ENCODE peak calls at places on chromosomes 6 and 20, in ten cellular contexts. One of them, this sample, is unnamed.

GRCh38 chr6:64335195-64335594 is 699.6 kb downstream of the PHF3 start:
- DNase-seq in mucosa of descending colon: no peak
- DNase-seq in pancreas: no peak
- DNase-seq in tibial nerve: no peak
- DNase-seq in left ventricle myocardium inferior: no peak
- DNase-seq in GM12865: no peak
- DNase-seq in psoas muscle: no peak
- DNase-seq in IMR-90: no peak
- DNase-seq in DND-41: no peak
- DNase-seq in fibroblast of the aortic adventitia: no peak
- DNase-seq in this sample: no peak

GRCh38 chr20:59141818-59142581 is 21.6 kb upstream of the ZNF831 start:
- DNase-seq in tibial nerve: no peak
- DNase-seq in left ventricle myocardium inferior: no peak
- DNase-seq in IMR-90: peak
- DNase-seq in pancreas: no peak
- DNase-seq in mucosa of descending colon: no peak
- DNase-seq in GM12865: no peak
- DNase-seq in fibroblast of the aortic adventitia: no peak
- DNase-seq in psoas muscle: no peak
- DNase-seq in DND-41: peak
- DNase-seq in this sample: no peak

GRCh38 chr20:51647674-51648570 is 105.4 kb upstream of the NFATC2 start:
- DNase-seq in pancreas: no peak
- DNase-seq in DND-41: no peak
- DNase-seq in GM12865: no peak
- DNase-seq in IMR-90: no peak
- DNase-seq in fibroblast of the aortic adventitia: no peak
- DNase-seq in tibial nerve: no peak
- DNase-seq in left ventricle myocardium inferior: no peak
- DNase-seq in mucosa of descending colon: no peak
- DNase-seq in psoas muscle: no peak
- DNase-seq in this sample: no peak

GRCh38 chr6:15901141-15902115 is 227.5 kb upstream of the MYLIP start:
- DNase-seq in mucosa of descending colon: no peak
- DNase-seq in pancreas: no peak
- DNase-seq in tibial nerve: no peak
- DNase-seq in psoas muscle: no peak
- DNase-seq in GM12865: peak
- DNase-seq in DND-41: no peak
- DNase-seq in IMR-90: no peak
- DNase-seq in fibroblast of the aortic adventitia: no peak
- DNase-seq in left ventricle myocardium inferior: no peak
- DNase-seq in this sample: peak

GRCh38 chr6:45483021-45483420 is 105.3 kb upstream of the SUPT3H start:
- DNase-seq in left ventricle myocardium inferior: no peak
- DNase-seq in mucosa of descending colon: no peak
- DNase-seq in tibial nerve: no peak
- DNase-seq in psoas muscle: no peak
- DNase-seq in fibroblast of the aortic adventitia: peak
- DNase-seq in pancreas: no peak
- DNase-seq in GM12865: no peak
- DNase-seq in IMR-90: peak
- DNase-seq in DND-41: no peak
- DNase-seq in this sample: no peak

GRCh38 chr6:157659536-157660271 is 163.3 kb upstream of the SNX9 start:
- DNase-seq in left ventricle myocardium inferior: no peak
- DNase-seq in fibroblast of the aortic adventitia: no peak
- DNase-seq in tibial nerve: no peak
- DNase-seq in IMR-90: no peak
- DNase-seq in DND-41: no peak
- DNase-seq in GM12865: no peak
- DNase-seq in pancreas: no peak
- DNase-seq in psoas muscle: no peak
- DNase-seq in mucosa of descending colon: no peak
- DNase-seq in this sample: no peak

GRCh38 chr20:19308151-19308550 is 95.7 kb downstream of the SLC24A3 start:
- DNase-seq in GM12865: no peak
- DNase-seq in fibroblast of the aortic adventitia: no peak
- DNase-seq in mucosa of descending colon: no peak
- DNase-seq in pancreas: no peak
- DNase-seq in psoas muscle: no peak
- DNase-seq in left ventricle myocardium inferior: no peak
- DNase-seq in IMR-90: no peak
- DNase-seq in DND-41: no peak
- DNase-seq in tibial nerve: no peak
- DNase-seq in this sample: no peak

GRCh38 chr6:30873137-30873640 is 11.1 kb upstream of the DDR1 start:
- DNase-seq in psoas muscle: no peak
- DNase-seq in mucosa of descending colon: no peak
- DNase-seq in IMR-90: no peak
- DNase-seq in left ventricle myocardium inferior: no peak
- DNase-seq in fibroblast of the aortic adventitia: no peak
- DNase-seq in pancreas: no peak
- DNase-seq in DND-41: no peak
- DNase-seq in GM12865: no peak
- DNase-seq in tibial nerve: no peak
- DNase-seq in this sample: no peak

GRCh38 chr20:1664911-1665310 is 7.3 kb upstream of the SIRPG start:
- DNase-seq in GM12865: peak
- DNase-seq in pancreas: no peak
- DNase-seq in DND-41: peak
- DNase-seq in tibial nerve: no peak
- DNase-seq in IMR-90: no peak
- DNase-seq in left ventricle myocardium inferior: no peak
- DNase-seq in mucosa of descending colon: no peak
- DNase-seq in fibroblast of the aortic adventitia: no peak
- DNase-seq in psoas muscle: no peak
- DNase-seq in this sample: peak

GRCh38 chr6:122692175-122692598 is 82.0 kb downstream of the PKIB start:
- DNase-seq in IMR-90: peak
- DNase-seq in pancreas: no peak
- DNase-seq in tibial nerve: no peak
- DNase-seq in left ventricle myocardium inferior: no peak
- DNase-seq in DND-41: no peak
- DNase-seq in psoas muscle: no peak
- DNase-seq in GM12865: no peak
- DNase-seq in fibroblast of the aortic adventitia: peak
- DNase-seq in mucosa of descending colon: no peak
- DNase-seq in this sample: no peak

GRCh38 chr20:58719971-58720371 is 27.4 kb downstream of the NPEPL1 start:
- DNase-seq in tibial nerve: no peak
- DNase-seq in DND-41: no peak
- DNase-seq in left ventricle myocardium inferior: no peak
- DNase-seq in pancreas: peak
- DNase-seq in mucosa of descending colon: no peak
- DNase-seq in GM12865: no peak
- DNase-seq in IMR-90: no peak
- DNase-seq in psoas muscle: peak
- DNase-seq in fibroblast of the aortic adventitia: no peak
- DNase-seq in this sample: no peak

DNA sequence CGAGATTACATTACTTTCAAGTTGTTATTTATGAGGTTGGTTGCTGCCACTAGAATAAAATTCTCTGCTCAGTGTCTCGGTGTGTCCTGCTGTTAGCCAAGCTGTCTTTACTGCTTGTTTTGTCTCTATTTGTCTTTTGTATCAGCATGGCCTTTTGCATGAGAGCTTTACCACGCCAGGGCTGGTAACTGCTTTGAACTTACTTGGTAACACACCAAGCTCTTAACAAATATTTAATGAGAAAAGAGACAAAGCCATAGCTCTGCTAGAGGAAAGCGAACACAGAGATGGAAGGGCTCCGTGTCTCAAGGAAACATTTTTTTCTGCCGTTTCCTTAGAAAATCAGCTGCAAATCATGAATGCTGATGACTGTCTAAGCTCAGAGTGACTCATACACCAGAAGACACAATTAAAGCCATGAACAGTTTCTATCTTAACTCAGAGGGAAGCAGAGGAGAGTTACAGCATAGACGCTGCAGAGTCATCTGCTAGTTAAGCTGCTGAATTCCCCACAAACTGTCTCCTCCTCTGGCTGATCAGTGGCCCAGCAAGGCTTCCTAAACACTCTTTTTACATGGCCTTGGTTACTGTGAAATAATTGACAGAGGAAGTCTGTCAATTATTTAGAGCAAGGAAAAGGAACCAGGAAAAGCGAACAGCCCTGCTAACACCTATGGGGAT is 44.8 kb downstream of the AGPAT4 start:
- DNase-seq in GM12865: peak
- DNase-seq in psoas muscle: no peak
- DNase-seq in mucosa of descending colon: no peak
- DNase-seq in IMR-90: peak
- DNase-seq in fibroblast of the aortic adventitia: peak
- DNase-seq in tibial nerve: no peak
- DNase-seq in DND-41: no peak
- DNase-seq in pancreas: no peak
- DNase-seq in left ventricle myocardium inferior: no peak
- DNase-seq in this sample: peak
- TF ChIP-seq CTCF in GM12865: no peak
- TF ChIP-seq CTCF in psoas muscle: no peak
- TF ChIP-seq CTCF in mucosa of descending colon: no peak
- TF ChIP-seq CTCF in IMR-90: no peak
- TF ChIP-seq CTCF in fibroblast of the aortic adventitia: peak
- TF ChIP-seq CTCF in tibial nerve: no peak
- TF ChIP-seq CTCF in DND-41: no peak
- TF ChIP-seq CTCF in pancreas: no peak
- TF ChIP-seq CTCF in left ventricle myocardium inferior: no peak
- TF ChIP-seq CTCF in this sample: no peak

GRCh38 chr6:147772724-147773123 is 264.2 kb downstream of the SAMD5 start:
- DNase-seq in left ventricle myocardium inferior: no peak
- DNase-seq in fibroblast of the aortic adventitia: no peak
- DNase-seq in IMR-90: no peak
- DNase-seq in tibial nerve: no peak
- DNase-seq in GM12865: no peak
- DNase-seq in DND-41: no peak
- DNase-seq in pancreas: no peak
- DNase-seq in mucosa of descending colon: no peak
- DNase-seq in psoas muscle: no peak
- DNase-seq in this sample: no peak

GRCh38 chr6:147776631-147777030 is 268.1 kb downstream of the SAMD5 start:
- DNase-seq in mucosa of descending colon: no peak
- DNase-seq in pancreas: no peak
- DNase-seq in fibroblast of the aortic adventitia: no peak
- DNase-seq in left ventricle myocardium inferior: no peak
- DNase-seq in psoas muscle: no peak
- DNase-seq in GM12865: no peak
- DNase-seq in IMR-90: no peak
- DNase-seq in tibial nerve: no peak
- DNase-seq in DND-41: no peak
- DNase-seq in this sample: no peak

GRCh38 chr6:147779624-147780023 is 271.1 kb downstream of the SAMD5 start:
- DNase-seq in psoas muscle: no peak
- DNase-seq in mucosa of descending colon: no peak
- DNase-seq in IMR-90: no peak
- DNase-seq in DND-41: no peak
- DNase-seq in tibial nerve: no peak
- DNase-seq in fibroblast of the aortic adventitia: no peak
- DNase-seq in left ventricle myocardium inferior: no peak
- DNase-seq in pancreas: no peak
- DNase-seq in GM12865: no peak
- DNase-seq in this sample: no peak

GRCh38 chr6:147770221-147770620 is 261.7 kb downstream of the SAMD5 start:
- DNase-seq in pancreas: no peak
- DNase-seq in GM12865: no peak
- DNase-seq in DND-41: no peak
- DNase-seq in left ventricle myocardium inferior: no peak
- DNase-seq in psoas muscle: no peak
- DNase-seq in tibial nerve: no peak
- DNase-seq in IMR-90: no peak
- DNase-seq in fibroblast of the aortic adventitia: no peak
- DNase-seq in mucosa of descending colon: no peak
- DNase-seq in this sample: no peak

DNA sequence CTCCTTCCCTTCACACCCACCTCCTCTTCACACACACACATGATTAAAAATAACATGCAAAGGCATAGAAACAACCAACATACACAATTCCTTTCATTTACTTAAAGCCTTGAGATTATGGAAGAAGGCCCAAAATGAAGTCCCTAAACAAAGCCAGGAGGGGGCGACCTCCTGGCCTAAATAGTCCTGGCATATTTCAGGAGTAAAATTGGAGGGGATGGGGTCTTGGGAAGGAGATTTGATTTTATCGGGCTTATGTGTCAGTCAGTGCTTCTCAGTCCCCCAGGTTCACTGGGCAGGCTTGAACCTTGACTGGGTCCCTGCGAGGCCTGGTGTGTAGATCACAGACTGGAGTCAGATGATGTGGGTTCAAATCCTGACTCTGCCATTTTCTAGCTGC is 266.4 kb downstream of the SAMD5 start:
- DNase-seq in GM12865: no peak
- DNase-seq in fibroblast of the aortic adventitia: no peak
- DNase-seq in tibial nerve: no peak
- DNase-seq in mucosa of descending colon: no peak
- DNase-seq in DND-41: no peak
- DNase-seq in left ventricle myocardium inferior: no peak
- DNase-seq in pancreas: no peak
- DNase-seq in psoas muscle: no peak
- DNase-seq in IMR-90: no peak
- DNase-seq in this sample: no peak
- TF ChIP-seq CTCF in GM12865: peak
- TF ChIP-seq CTCF in fibroblast of the aortic adventitia: no peak
- TF ChIP-seq CTCF in tibial nerve: no peak
- TF ChIP-seq CTCF in mucosa of descending colon: no peak
- TF ChIP-seq CTCF in DND-41: peak
- TF ChIP-seq CTCF in left ventricle myocardium inferior: no peak
- TF ChIP-seq CTCF in pancreas: no peak
- TF ChIP-seq CTCF in psoas muscle: no peak
- TF ChIP-seq CTCF in IMR-90: no peak
- TF ChIP-seq CTCF in this sample: no peak

GRCh38 chr6:139330841-139331500 is 39.2 kb upstream of the TXLNB start:
- DNase-seq in psoas muscle: no peak
- DNase-seq in left ventricle myocardium inferior: no peak
- DNase-seq in mucosa of descending colon: no peak
- DNase-seq in tibial nerve: no peak
- DNase-seq in DND-41: no peak
- DNase-seq in GM12865: no peak
- DNase-seq in fibroblast of the aortic adventitia: peak
- DNase-seq in IMR-90: peak
- DNase-seq in pancreas: no peak
- DNase-seq in this sample: no peak
- TF ChIP-seq CTCF in psoas muscle: no peak
- TF ChIP-seq CTCF in left ventricle myocardium inferior: no peak
- TF ChIP-seq CTCF in mucosa of descending colon: no peak
- TF ChIP-seq CTCF in tibial nerve: no peak
- TF ChIP-seq CTCF in DND-41: no peak
- TF ChIP-seq CTCF in GM12865: no peak
- TF ChIP-seq CTCF in fibroblast of the aortic adventitia: no peak
- TF ChIP-seq CTCF in IMR-90: no peak
- TF ChIP-seq CTCF in pancreas: no peak
- TF ChIP-seq CTCF in this sample: no peak

DNA sequence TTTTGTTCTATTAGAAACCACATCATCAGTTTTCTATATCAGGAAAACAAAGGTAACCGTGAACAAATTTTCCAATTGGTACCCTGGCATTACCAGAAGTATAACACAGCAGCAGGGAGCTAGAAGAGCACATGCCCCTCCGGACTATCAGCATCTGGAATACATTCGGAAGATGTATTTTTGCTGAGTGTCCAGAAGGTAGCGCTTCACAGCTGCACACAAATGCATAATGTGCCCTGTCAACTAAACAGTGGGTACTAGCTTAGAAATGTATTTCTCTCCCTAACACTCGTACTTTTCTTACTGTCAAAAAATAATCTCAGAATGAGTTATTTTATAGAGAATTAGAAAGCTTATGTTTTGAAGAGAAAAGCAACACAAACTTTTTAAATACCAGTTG is 77.6 kb downstream of the HUS1B start:
- DNase-seq in left ventricle myocardium inferior: no peak
- DNase-seq in psoas muscle: no peak
- DNase-seq in tibial nerve: no peak
- DNase-seq in fibroblast of the aortic adventitia: peak
- DNase-seq in GM12865: no peak
- DNase-seq in IMR-90: peak
- DNase-seq in mucosa of descending colon: no peak
- DNase-seq in DND-41: no peak
- DNase-seq in pancreas: no peak
- DNase-seq in this sample: no peak
- TF ChIP-seq CTCF in left ventricle myocardium inferior: no peak
- TF ChIP-seq CTCF in psoas muscle: no peak
- TF ChIP-seq CTCF in tibial nerve: no peak
- TF ChIP-seq CTCF in fibroblast of the aortic adventitia: peak
- TF ChIP-seq CTCF in GM12865: no peak
- TF ChIP-seq CTCF in IMR-90: peak
- TF ChIP-seq CTCF in mucosa of descending colon: no peak
- TF ChIP-seq CTCF in DND-41: peak
- TF ChIP-seq CTCF in pancreas: no peak
- TF ChIP-seq CTCF in this sample: no peak